ENCODE peak calls at places on chromosome 17, in five cellular contexts. One of them, this sample, is unnamed.

GRCh38 chr17:78961571-78961970 is 18.2 kb downstream of the LGALS3BP start:
- DNase-seq in bronchial epithelial cell: no peak
- DNase-seq in cardiac fibroblast: no peak
- DNase-seq in RWPE1: no peak
- DNase-seq in AG04449: no peak
- DNase-seq in this sample: no peak

GRCh38 chr17:17985555-17985954 is 12.9 kb downstream of the DRC3 start:
- DNase-seq in AG04449: no peak
- DNase-seq in cardiac fibroblast: peak
- DNase-seq in RWPE1: no peak
- DNase-seq in bronchial epithelial cell: no peak
- DNase-seq in this sample: no peak

GRCh38 chr17:70344356-70345060 is 175.2 kb downstream of the KCNJ2 start:
- DNase-seq in AG04449: no peak
- DNase-seq in bronchial epithelial cell: peak
- DNase-seq in RWPE1: no peak
- DNase-seq in cardiac fibroblast: peak
- DNase-seq in this sample: no peak

GRCh38 chr17:48871551-48872351 is 20.8 kb upstream of the ATP5MC1 start:
- DNase-seq in cardiac fibroblast: peak
- DNase-seq in AG04449: no peak
- DNase-seq in bronchial epithelial cell: no peak
- DNase-seq in RWPE1: no peak
- DNase-seq in this sample: no peak

GRCh38 chr17:58316260-58316960 is 12.2 kb downstream of the TSPOAP1 start:
- DNase-seq in bronchial epithelial cell: no peak
- DNase-seq in AG04449: no peak
- DNase-seq in RWPE1: no peak
- DNase-seq in cardiac fibroblast: no peak
- DNase-seq in this sample: peak

GRCh38 chr17:1398900-1399299 is 1.1 kb downstream of the YWHAE start:
- DNase-seq in bronchial epithelial cell: no peak
- DNase-seq in cardiac fibroblast: peak
- DNase-seq in RWPE1: no peak
- DNase-seq in AG04449: no peak
- DNase-seq in this sample: no peak

GRCh38 chr17:4753392-4753791 is 13.7 kb upstream of the CXCL16 start:
- DNase-seq in RWPE1: no peak
- DNase-seq in AG04449: no peak
- DNase-seq in cardiac fibroblast: no peak
- DNase-seq in bronchial epithelial cell: no peak
- DNase-seq in this sample: no peak

GRCh38 chr17:51828901-51829300 is 329.6 kb downstream of the CA10 start:
- DNase-seq in AG04449: no peak
- DNase-seq in RWPE1: no peak
- DNase-seq in bronchial epithelial cell: no peak
- DNase-seq in cardiac fibroblast: no peak
- DNase-seq in this sample: no peak

GRCh38 chr17:42675984-42676423 is 790 bp downstream of the PLEKHH3 start:
- DNase-seq in bronchial epithelial cell: no peak
- DNase-seq in RWPE1: no peak
- DNase-seq in AG04449: no peak
- DNase-seq in cardiac fibroblast: no peak
- DNase-seq in this sample: no peak

GRCh38 chr17:7634384-7634783 is 4.4 kb downstream of the SHBG start:
- DNase-seq in cardiac fibroblast: peak
- DNase-seq in bronchial epithelial cell: no peak
- DNase-seq in AG04449: no peak
- DNase-seq in RWPE1: peak
- DNase-seq in this sample: no peak

GRCh38 chr17:40528692-40529417 is 27.4 kb upstream of the TNS4 start:
- DNase-seq in AG04449: no peak
- DNase-seq in bronchial epithelial cell: no peak
- DNase-seq in cardiac fibroblast: no peak
- DNase-seq in RWPE1: no peak
- DNase-seq in this sample: no peak

GRCh38 chr17:79965806-79966205 is 69.9 kb downstream of the TBC1D16 start:
- DNase-seq in RWPE1: no peak
- DNase-seq in bronchial epithelial cell: no peak
- DNase-seq in cardiac fibroblast: no peak
- DNase-seq in AG04449: no peak
- DNase-seq in this sample: no peak

GRCh38 chr17:27634026-27634335 is 3.0 kb downstream of the LGALS9 start:
- DNase-seq in bronchial epithelial cell: no peak
- DNase-seq in AG04449: no peak
- DNase-seq in RWPE1: no peak
- DNase-seq in cardiac fibroblast: no peak
- DNase-seq in this sample: no peak

GRCh38 chr17:17326275-17326875 is 23.2 kb downstream of the NT5M start:
- DNase-seq in cardiac fibroblast: no peak
- DNase-seq in AG04449: no peak
- DNase-seq in bronchial epithelial cell: no peak
- DNase-seq in RWPE1: no peak
- DNase-seq in this sample: no peak

GRCh38 chr17:67360880-67361279 is 5.5 kb downstream of the PSMD12 start:
- DNase-seq in AG04449: no peak
- DNase-seq in RWPE1: peak
- DNase-seq in cardiac fibroblast: no peak
- DNase-seq in bronchial epithelial cell: peak
- DNase-seq in this sample: no peak

GRCh38 chr17:67362173-67362572 is 4.2 kb downstream of the PSMD12 start:
- DNase-seq in cardiac fibroblast: no peak
- DNase-seq in RWPE1: no peak
- DNase-seq in AG04449: no peak
- DNase-seq in bronchial epithelial cell: no peak
- DNase-seq in this sample: peak

GRCh38 chr17:67358612-67359011 is 7.8 kb downstream of the PSMD12 start:
- DNase-seq in AG04449: no peak
- DNase-seq in RWPE1: no peak
- DNase-seq in bronchial epithelial cell: no peak
- DNase-seq in cardiac fibroblast: no peak
- DNase-seq in this sample: no peak

GRCh38 chr17:67364847-67365761 is 1.3 kb downstream of the PSMD12 start:
- DNase-seq in AG04449: no peak
- DNase-seq in bronchial epithelial cell: no peak
- DNase-seq in RWPE1: no peak
- DNase-seq in cardiac fibroblast: no peak
- DNase-seq in this sample: peak

GRCh38 chr17:67359960-67360817 is 6.2 kb downstream of the PSMD12 start:
- DNase-seq in bronchial epithelial cell: no peak
- DNase-seq in cardiac fibroblast: peak
- DNase-seq in RWPE1: no peak
- DNase-seq in AG04449: no peak
- DNase-seq in this sample: no peak
- TF ChIP-seq CTCF in bronchial epithelial cell: peak
- TF ChIP-seq CTCF in cardiac fibroblast: peak
- TF ChIP-seq CTCF in RWPE1: no peak
- TF ChIP-seq CTCF in AG04449: peak
- TF ChIP-seq CTCF in this sample: peak

DNA sequence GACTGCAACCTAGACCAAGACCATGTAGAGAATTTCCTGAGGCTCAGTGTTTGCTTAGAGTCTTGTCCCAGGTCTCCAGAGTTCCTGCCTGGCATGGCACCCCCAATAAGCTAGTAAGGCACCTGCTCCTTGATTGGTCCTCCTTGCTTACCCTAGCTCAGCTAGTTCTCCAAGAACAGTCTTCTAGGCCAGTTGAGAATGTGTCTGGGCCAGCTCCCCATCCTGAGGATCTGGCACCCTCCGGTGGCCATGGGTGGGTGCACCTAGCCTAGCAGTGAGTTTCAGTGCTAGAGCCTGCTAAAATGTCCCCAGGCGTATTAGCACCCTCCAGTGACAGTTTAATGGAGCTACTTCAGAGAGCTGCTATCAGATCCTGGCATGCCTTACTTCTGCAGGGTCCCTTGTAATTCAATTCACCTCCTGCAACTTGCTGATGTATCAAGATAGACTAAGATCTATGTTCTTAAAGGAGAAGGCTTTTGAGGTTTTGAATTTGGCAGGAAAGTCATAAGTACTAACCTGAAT is 44.4 kb upstream of the MED13 start:
- DNase-seq in cardiac fibroblast: peak
- DNase-seq in RWPE1: peak
- DNase-seq in AG04449: peak
- DNase-seq in bronchial epithelial cell: peak
- DNase-seq in this sample: no peak
- TF ChIP-seq CTCF in cardiac fibroblast: peak
- TF ChIP-seq CTCF in RWPE1: peak
- TF ChIP-seq CTCF in AG04449: peak
- TF ChIP-seq CTCF in bronchial epithelial cell: peak
- TF ChIP-seq CTCF in this sample: peak

GRCh38 chr17:34892864-34893263 is 68.4 kb downstream of the CCT6B start:
- DNase-seq in RWPE1: peak
- DNase-seq in cardiac fibroblast: no peak
- DNase-seq in AG04449: no peak
- DNase-seq in bronchial epithelial cell: no peak
- DNase-seq in this sample: no peak
- TF ChIP-seq CTCF in RWPE1: no peak
- TF ChIP-seq CTCF in cardiac fibroblast: peak
- TF ChIP-seq CTCF in AG04449: peak
- TF ChIP-seq CTCF in bronchial epithelial cell: peak
- TF ChIP-seq CTCF in this sample: peak

DNA sequence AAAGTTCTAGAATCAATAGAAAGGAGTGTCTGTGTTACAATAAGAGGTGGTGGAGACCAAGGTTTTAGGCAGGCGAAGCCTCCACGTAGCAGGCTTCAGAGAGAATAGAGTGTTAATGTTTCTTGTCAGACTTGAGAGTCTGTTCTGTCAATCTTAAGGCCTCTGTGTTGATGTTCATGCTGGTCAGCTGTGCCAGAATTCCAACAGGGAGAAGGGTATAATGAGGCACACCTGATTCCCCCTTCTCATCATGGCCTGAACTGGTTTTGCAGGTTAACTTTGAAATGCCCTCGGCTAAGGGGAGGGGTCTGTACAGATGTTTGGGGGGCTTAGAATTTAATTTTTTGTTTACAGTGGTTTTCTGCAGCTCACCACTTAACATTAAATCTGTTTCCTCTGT is 46.0 kb downstream of the RNF112 start:
- DNase-seq in RWPE1: no peak
- DNase-seq in cardiac fibroblast: no peak
- DNase-seq in AG04449: no peak
- DNase-seq in bronchial epithelial cell: no peak
- DNase-seq in this sample: no peak
- TF ChIP-seq CTCF in RWPE1: no peak
- TF ChIP-seq CTCF in cardiac fibroblast: no peak
- TF ChIP-seq CTCF in AG04449: no peak
- TF ChIP-seq CTCF in bronchial epithelial cell: no peak
- TF ChIP-seq CTCF in this sample: no peak